ENCODE peak calls at places on chromosomes 2 and 18, in four cellular contexts. A, F, O and Y are unnamed samples. For H3K4me1, the result is how much of the 10 kb centered on the place peaks cover.

GRCh38 chr18:32771169-32771751 is 1.6 kb downstream of the KLHL14 start:
- DNase-seq in A (no peak), F (no peak), O (peak), Y (no peak)

GRCh38 chr2:98487806-98488189 is 43.1 kb downstream of the INPP4A start:
- DNase-seq in A (peak), F (peak), O (peak), Y (no peak)

GRCh38 chr18:54712315-54712714 is 116.0 kb upstream of the RAB27B start:
- DNase-seq in A (no peak), F (no peak), O (no peak), Y (no peak)

GRCh38 chr18:37261246-37261927 is 304.2 kb downstream of the CELF4 start:
- DNase-seq in A (no peak), F (no peak), O (no peak), Y (no peak)

GRCh38 chr2:113876503-113877387 is 13.1 kb upstream of the ACTR3 start:
- DNase-seq in A (peak), F (peak), O (no peak), Y (peak)

GRCh38 chr2:156944871-156945270 is 312.6 kb upstream of the GALNT5 start:
- DNase-seq in A (no peak), F (no peak), O (no peak), Y (no peak)

GRCh38 chr2:197294260-197294659 is 16.3 kb downstream of the ANKRD44 start:
- DNase-seq in A (peak), F (no peak), O (no peak), Y (no peak)

GRCh38 chr2:137969418-137969765 is 5.1 kb downstream of the HNMT start:
- DNase-seq in A (no peak), F (no peak), O (no peak), Y (no peak)

GRCh38 chr18:36729197-36729596 is 99.6 kb downstream of the TPGS2 start:
- DNase-seq in A (no peak), F (no peak), O (no peak), Y (no peak)

GRCh38 chr2:86413296-86414085 is 27.7 kb upstream of the KDM3A start:
- DNase-seq in A (no peak), F (no peak), O (no peak), Y (peak)

GRCh38 chr2:56239030-56239429 is 55.2 kb downstream of the CCDC85A start:
- DNase-seq in A (no peak), F (no peak), O (no peak), Y (no peak)

GRCh38 chr2:102251042-102251848 is 60.1 kb upstream of the IL1RL1 start:
- DNase-seq in A (peak), F (peak), O (peak), Y (no peak)

GRCh38 chr2:135792401-135793152 is 44.4 kb downstream of the LCT start:
- DNase-seq in A (no peak), F (no peak), O (no peak), Y (no peak)

GRCh38 chr2:76080154-76080553 is 369.4 kb upstream of the GCFC2 start:
- DNase-seq in A (no peak), F (no peak), O (peak), Y (no peak)

DNA sequence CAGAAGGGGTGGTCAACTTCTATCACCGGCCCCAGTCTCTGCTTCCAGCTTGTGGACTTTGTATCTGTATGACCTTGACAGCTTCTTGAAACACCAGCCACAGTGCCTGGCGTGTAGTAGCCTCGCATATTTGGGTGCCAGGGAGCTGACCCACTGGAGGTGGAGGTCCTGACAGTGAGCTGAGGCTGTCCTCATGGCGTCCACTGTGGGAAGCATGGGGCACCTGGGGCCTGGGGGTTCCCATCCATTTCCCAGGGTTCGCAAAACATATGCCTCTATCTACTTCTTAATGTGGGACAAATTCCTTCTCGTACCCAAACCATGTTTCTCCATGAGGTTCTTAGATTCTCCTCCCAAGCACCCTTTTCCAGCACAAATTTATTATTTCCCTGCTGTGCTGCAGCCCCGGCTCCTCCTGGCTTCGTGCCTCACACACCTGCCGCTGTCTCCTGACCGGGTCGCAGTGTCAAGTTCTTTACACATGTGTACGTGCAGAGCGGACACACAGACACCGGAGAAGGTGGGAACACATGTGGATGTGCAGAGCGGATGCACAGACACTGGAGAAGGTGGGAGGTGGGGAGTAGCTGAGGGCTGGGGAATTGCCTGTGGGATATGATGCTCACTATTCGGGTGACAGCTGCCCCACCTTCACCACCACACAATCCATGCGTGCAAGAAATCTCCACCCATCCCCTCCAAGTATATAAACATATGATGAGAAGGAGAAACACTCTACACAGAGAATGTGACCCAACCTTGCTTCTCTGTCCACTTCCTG is 23.4 kb downstream of the TMEM18 start:
- DNase-seq in A (no peak), F (no peak), O (no peak), Y (no peak)
- H3K4me1 ChIP-seq in A (under half), F (under half), O (under half), Y (under half)

GRCh38 chr18:27844416-27844792 is 332.5 kb downstream of the CDH2 start:
- DNase-seq in A (no peak), F (no peak), O (no peak), Y (no peak)
- H3K4me3 ChIP-seq in A (no peak), F (no peak), O (no peak), Y (no peak)

DNA sequence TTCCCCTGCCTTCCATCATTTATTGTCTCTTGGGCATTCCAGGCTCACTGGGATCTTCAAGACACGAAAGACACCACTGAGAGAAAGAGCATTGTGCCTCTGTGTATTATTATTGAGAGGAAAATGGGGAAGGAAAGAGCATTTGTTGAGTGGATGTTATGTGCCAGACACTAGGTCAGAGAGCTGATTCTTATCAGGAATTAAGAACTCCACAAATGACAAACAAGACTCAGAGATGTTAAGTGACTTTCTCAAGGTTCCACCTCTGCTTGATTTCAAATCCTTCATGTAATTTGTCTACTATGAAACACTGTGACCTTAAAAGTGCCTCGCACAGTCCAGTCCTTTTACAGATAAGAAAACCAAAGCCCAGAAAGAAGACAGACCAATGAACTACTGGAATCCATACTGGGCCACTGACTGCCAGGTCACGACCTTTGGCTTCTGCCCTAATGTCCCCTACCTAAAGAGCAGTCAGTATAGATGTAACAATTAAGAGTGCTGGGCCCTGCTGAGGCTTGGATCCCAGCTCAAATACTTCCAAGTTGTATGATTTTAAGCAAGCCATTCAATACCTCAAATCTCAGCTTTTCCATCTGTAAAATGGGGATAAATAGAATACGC is 11.1 kb downstream of the KLF7 start:
- DNase-seq in A (no peak), F (no peak), O (no peak), Y (no peak)
- H3K4me1 ChIP-seq in A (under half), F (half or more), O (half or more), Y (under half)

GRCh38 chr2:231984992-231985391 is 23.5 kb downstream of the DIS3L2 start:
- DNase-seq in A (no peak), F (no peak), O (no peak), Y (no peak)

GRCh38 chr2:231988179-231988866 is 26.8 kb downstream of the DIS3L2 start:
- DNase-seq in A (no peak), F (no peak), O (no peak), Y (no peak)

GRCh38 chr2:231991664-231992063 is 30.2 kb downstream of the DIS3L2 start:
- DNase-seq in A (no peak), F (no peak), O (no peak), Y (no peak)

GRCh38 chr2:231987088-231987788 is 25.7 kb downstream of the DIS3L2 start:
- DNase-seq in A (no peak), F (no peak), O (no peak), Y (no peak)

DNA sequence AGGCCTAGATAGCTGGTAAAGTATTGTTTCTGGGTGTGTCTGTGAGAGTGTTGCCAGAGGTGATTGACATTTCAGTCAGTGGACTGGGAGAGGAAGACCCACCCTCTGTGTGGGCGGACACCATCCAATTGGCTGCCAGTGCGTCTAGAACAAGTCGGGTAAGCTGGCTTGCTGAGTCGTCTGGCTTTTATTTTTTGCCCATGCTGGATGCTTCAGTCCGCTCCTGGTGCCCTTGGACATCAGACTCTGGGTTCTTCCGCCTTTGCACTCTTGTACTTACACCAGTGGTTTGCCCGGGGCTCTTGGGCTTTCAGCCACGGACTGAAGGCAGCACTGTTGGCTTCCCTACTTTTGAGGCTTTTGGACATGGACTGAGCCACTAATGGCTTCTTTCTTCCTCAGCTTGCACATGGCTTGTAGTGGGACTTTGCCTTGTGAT is 24.3 kb downstream of the DIS3L2 start:
- DNase-seq in A (no peak), F (no peak), O (peak), Y (no peak)
- H3K4me3 ChIP-seq in A (no peak), F (no peak), O (peak), Y (no peak)

GRCh38 chr2:55010915-55011314 is 39.3 kb downstream of the RTN4 start:
- DNase-seq in A (no peak), F (no peak), O (no peak), Y (no peak)

GRCh38 chr2:55012648-55013484 is 37.4 kb downstream of the RTN4 start:
- DNase-seq in A (no peak), F (no peak), O (no peak), Y (no peak)

GRCh38 chr2:55010149-55010591 is 40.1 kb downstream of the RTN4 start:
- DNase-seq in A (peak), F (peak), O (peak), Y (no peak)

GRCh38 chr2:55013936-55014335 is 36.3 kb downstream of the RTN4 start:
- DNase-seq in A (no peak), F (no peak), O (no peak), Y (no peak)

DNA sequence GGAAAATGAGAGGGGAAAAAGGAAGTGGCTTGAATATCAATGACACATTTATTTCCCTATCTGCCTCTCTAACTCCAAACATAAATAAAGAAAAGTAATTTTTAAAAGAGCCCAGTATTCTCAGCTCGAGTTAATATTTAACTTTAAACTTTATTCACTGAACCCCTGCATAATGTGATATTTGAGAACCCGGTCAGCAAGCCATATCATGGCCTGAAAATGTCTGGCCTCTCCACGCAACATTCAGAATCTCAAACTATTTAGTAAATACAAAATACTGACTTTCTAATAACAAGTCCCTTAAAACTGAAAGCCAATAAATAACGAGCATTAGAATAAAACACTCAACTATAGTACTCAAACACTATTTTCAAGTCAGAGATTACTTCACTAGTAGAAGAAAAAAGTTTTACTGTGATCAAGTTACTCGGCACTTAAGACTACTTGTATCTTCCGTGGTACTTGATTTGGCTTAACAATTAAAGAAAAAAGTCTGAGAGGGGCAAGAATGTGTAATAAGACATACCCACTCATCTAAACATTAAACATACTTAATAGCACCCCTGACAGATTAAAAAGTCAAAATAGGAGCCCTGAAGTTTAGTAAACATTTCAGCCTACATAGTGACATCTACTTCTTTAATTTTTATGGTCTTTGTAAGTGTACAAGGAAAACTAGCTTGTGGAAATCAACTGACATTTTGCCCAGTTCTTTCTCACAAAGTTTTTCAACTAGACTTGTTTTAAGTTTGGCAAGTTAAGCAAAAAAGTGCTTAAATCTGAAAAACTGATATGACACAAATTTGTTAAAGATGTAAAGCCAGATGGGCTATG is 38.3 kb downstream of the RTN4 start:
- DNase-seq in A (no peak), F (no peak), O (no peak), Y (no peak)
- H3K4me1 ChIP-seq in A (under half), F (under half), O (under half), Y (under half)

GRCh38 chr2:100786297-100786658 is 33.7 kb upstream of the NPAS2 start:
- DNase-seq in A (no peak), F (no peak), O (no peak), Y (no peak)
- H3K4me3 ChIP-seq in A (no peak), F (no peak), O (no peak), Y (no peak)

GRCh38 chr2:171334946-171335345 is 98.8 kb downstream of the METTL8 start:
- DNase-seq in A (no peak), F (no peak), O (no peak), Y (no peak)

GRCh38 chr2:171330155-171330956 is 103.4 kb downstream of the METTL8 start:
- DNase-seq in A (no peak), F (no peak), O (no peak), Y (no peak)

DNA sequence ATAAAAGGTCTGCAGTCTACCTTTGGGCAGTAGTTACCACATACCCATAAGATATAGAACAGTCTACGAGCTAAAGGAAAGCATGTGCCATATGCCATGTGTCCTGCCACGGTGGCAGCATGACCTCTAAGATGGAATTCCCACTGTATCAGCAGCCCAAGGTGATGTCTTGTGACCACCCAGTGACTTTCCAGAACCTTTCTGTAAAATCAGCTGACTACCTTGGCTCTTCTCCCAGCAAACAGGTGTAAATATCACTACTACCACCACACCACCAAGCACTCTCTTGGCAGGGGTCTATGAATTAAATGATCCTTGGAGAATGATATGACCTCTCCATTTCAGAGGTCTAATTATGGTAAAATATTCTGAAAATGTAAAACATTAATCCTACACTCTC is 99.6 kb downstream of the METTL8 start:
- DNase-seq in A (no peak), F (no peak), O (no peak), Y (no peak)
- H3K4me1 ChIP-seq in A (under half), F (under half), O (under half), Y (under half)

GRCh38 chr2:38380397-38381130 is 3.5 kb upstream of the ATL2 start:
- DNase-seq in A (peak), F (no peak), O (no peak), Y (no peak)
- H3K4me3 ChIP-seq in A (peak), F (no peak), O (no peak), Y (no peak)

GRCh38 chr2:240918258-240919091 is 12.3 kb downstream of the CROCC2 start:
- DNase-seq in A (no peak), F (no peak), O (no peak), Y (peak)
- H3K4me1 ChIP-seq in A (under half), F (under half), O (under half), Y (under half)